ENCODE peak calls at places on chromosomes 3 and 15, in ten cellular contexts. S is C1 segment of cervical spinal cord; Z is ELR; T is activated T-helper 1 cell treated with anti-CD3 and anti-CD28 coated beads, Interleukin-2, amount 50 U/mL, for 16 hours; V is RPMI7951; I is T-helper 22 cell; D is upper lobe of right lung; Q is CD4-positive, CD25-positive, alpha-beta regulatory T cell; H is activated T-cell treated with anti-CD3 and anti-CD28 coated beads, Interleukin-2, amount 50 U/mL, for 72 hours; R is MV-4-11. X is an unnamed sample.

GRCh38 chr3:196049567-196050122 is 32.2 kb downstream of the TFRC start:
- DNase-seq in S (no peak), R (no peak), V (no peak), D (no peak), I (no peak), Z (no peak), T (no peak), Q (no peak), H (no peak), X (no peak)

GRCh38 chr3:43389388-43390254 is 103.3 kb downstream of the SNRK start:
- DNase-seq in T (peak), I (peak), V (peak), Z (peak), R (peak), Q (peak), D (no peak), H (peak), S (no peak), X (peak)

GRCh38 chr15:29612096-29612495 is 210.2 kb downstream of the TJP1 start:
- DNase-seq in H (no peak), S (no peak), R (no peak), D (no peak), T (no peak), Z (peak), Q (no peak), V (peak), I (no peak), X (no peak)

GRCh38 chr15:72852268-72852667 is 68.7 kb upstream of the ADPGK start:
- DNase-seq in Q (no peak), V (no peak), Z (no peak), I (no peak), H (no peak), R (no peak), D (no peak), S (no peak), T (no peak), X (no peak)

GRCh38 chr3:33278106-33278672 is 947 bp downstream of the FBXL2 start:
- DNase-seq in S (no peak), I (no peak), T (no peak), R (no peak), Z (peak), H (no peak), Q (no peak), D (no peak), V (peak), X (no peak)

GRCh38 chr3:99319450-99319849 is 318.9 kb upstream of the COL8A1 start:
- DNase-seq in D (no peak), T (no peak), Z (peak), V (peak), H (no peak), R (no peak), S (no peak), I (no peak), Q (no peak), X (no peak)

GRCh38 chr15:63178034-63178433 is 11.4 kb upstream of the RAB8B start:
- DNase-seq in R (no peak), V (no peak), T (no peak), I (no peak), Z (no peak), S (no peak), D (no peak), Q (no peak), H (no peak), X (no peak)

GRCh38 chr3:183534249-183534648 is 21.3 kb downstream of the KLHL6 start:
- DNase-seq in Q (no peak), I (no peak), V (no peak), Z (peak), D (no peak), R (no peak), T (no peak), S (no peak), H (no peak), X (no peak)

GRCh38 chr15:93152951-93153350 is 63.9 kb upstream of the RGMA start:
- DNase-seq in Z (no peak), Q (no peak), D (no peak), I (no peak), R (no peak), S (no peak), V (no peak), H (no peak), T (no peak), X (no peak)

GRCh38 chr15:92582206-92582605 is 73.4 kb downstream of the FAM174B start:
- DNase-seq in D (no peak), Z (no peak), R (no peak), Q (no peak), T (no peak), H (no peak), I (no peak), V (no peak), S (no peak), X (no peak)

GRCh38 chr15:90002428-90002844 is 1.3 kb downstream of the ZNF710 start:
- DNase-seq in D (peak), Q (peak), T (no peak), H (peak), I (no peak), S (no peak), Z (peak), R (no peak), V (peak), X (peak)

GRCh38 chr15:23912191-23912590 is 225.1 kb upstream of the NDN start:
- DNase-seq in D (no peak), V (no peak), Q (no peak), H (no peak), R (no peak), S (no peak), I (no peak), T (no peak), Z (no peak), X (no peak)

GRCh38 chr15:69099976-69100375 is 60.5 kb upstream of the GLCE start:
- DNase-seq in S (no peak), H (no peak), R (peak), I (no peak), V (no peak), D (no peak), Q (no peak), T (no peak), Z (no peak), X (no peak)

X was measured in stimulated activated naive CD8-positive, alpha-beta T cell treated with anti-CD3 and anti-CD28 coated beads, Interleukin-15, amount 100 ng/mL, for 72 hours.